ENCODE peak calls at places on chromosomes 7 and 10, in seven cellular contexts. One of them, this sample, is unnamed.

GRCh38 chr10:49056356-49056755 is 59.0 kb downstream of the VSTM4 start:
- DNase-seq in body of pancreas: no peak
- DNase-seq in testis: no peak
- DNase-seq in GM12891: no peak
- DNase-seq in uterus: no peak
- DNase-seq in NB4: no peak
- DNase-seq in heart left ventricle: no peak
- DNase-seq in this sample: no peak

GRCh38 chr10:70515035-70515702 is 36.6 kb downstream of the PALD1 start:
- DNase-seq in body of pancreas: no peak
- DNase-seq in testis: no peak
- DNase-seq in GM12891: no peak
- DNase-seq in uterus: no peak
- DNase-seq in NB4: no peak
- DNase-seq in heart left ventricle: peak
- DNase-seq in this sample: no peak

GRCh38 chr7:108124820-108125219 is 5.3 kb downstream of the LAMB4 start:
- DNase-seq in body of pancreas: no peak
- DNase-seq in testis: no peak
- DNase-seq in GM12891: no peak
- DNase-seq in uterus: no peak
- DNase-seq in NB4: no peak
- DNase-seq in heart left ventricle: no peak
- DNase-seq in this sample: no peak

GRCh38 chr10:132458595-132459251 is 61.7 kb downstream of the PWWP2B start:
- DNase-seq in body of pancreas: peak
- DNase-seq in testis: no peak
- DNase-seq in GM12891: peak
- DNase-seq in uterus: peak
- DNase-seq in NB4: peak
- DNase-seq in heart left ventricle: peak
- DNase-seq in this sample: peak

GRCh38 chr10:91901784-91902677 is 7.3 kb downstream of the FGFBP3 start:
- DNase-seq in body of pancreas: no peak
- DNase-seq in testis: no peak
- DNase-seq in GM12891: no peak
- DNase-seq in uterus: peak
- DNase-seq in NB4: peak
- DNase-seq in heart left ventricle: no peak
- DNase-seq in this sample: no peak

GRCh38 chr7:150481207-150481920 is 30.9 kb downstream of the GIMAP8 start:
- DNase-seq in body of pancreas: no peak
- DNase-seq in testis: no peak
- DNase-seq in GM12891: no peak
- DNase-seq in uterus: no peak
- DNase-seq in NB4: no peak
- DNase-seq in heart left ventricle: peak
- DNase-seq in this sample: no peak

GRCh38 chr7:140440593-140440992 is 36.7 kb downstream of the RAB19 start:
- DNase-seq in body of pancreas: no peak
- DNase-seq in testis: no peak
- DNase-seq in GM12891: no peak
- DNase-seq in uterus: no peak
- DNase-seq in NB4: no peak
- DNase-seq in heart left ventricle: no peak
- DNase-seq in this sample: no peak

GRCh38 chr7:128053023-128053422 is 21.8 kb upstream of the LRRC4 start:
- DNase-seq in body of pancreas: no peak
- DNase-seq in testis: no peak
- DNase-seq in GM12891: no peak
- DNase-seq in uterus: no peak
- DNase-seq in NB4: peak
- DNase-seq in heart left ventricle: no peak
- DNase-seq in this sample: no peak

GRCh38 chr7:28516390-28517145 is 104.2 kb downstream of the CREB5 start:
- DNase-seq in body of pancreas: no peak
- DNase-seq in testis: no peak
- DNase-seq in GM12891: no peak
- DNase-seq in uterus: no peak
- DNase-seq in NB4: no peak
- DNase-seq in heart left ventricle: no peak
- DNase-seq in this sample: no peak

GRCh38 chr7:99102809-99103690 is 40.9 kb downstream of the SMURF1 start:
- DNase-seq in body of pancreas: no peak
- DNase-seq in testis: no peak
- DNase-seq in GM12891: no peak
- DNase-seq in uterus: no peak
- DNase-seq in NB4: no peak
- DNase-seq in heart left ventricle: no peak
- DNase-seq in this sample: no peak

GRCh38 chr10:69963178-69963834 is 89.3 kb upstream of the MACROH2A2 start:
- DNase-seq in body of pancreas: no peak
- DNase-seq in testis: no peak
- DNase-seq in GM12891: no peak
- DNase-seq in uterus: no peak
- DNase-seq in NB4: no peak
- DNase-seq in heart left ventricle: no peak
- DNase-seq in this sample: no peak

GRCh38 chr7:11341285-11341944 is 367.7 kb downstream of the PHF14 start:
- DNase-seq in body of pancreas: no peak
- DNase-seq in testis: peak
- DNase-seq in GM12891: no peak
- DNase-seq in uterus: no peak
- DNase-seq in NB4: peak
- DNase-seq in heart left ventricle: no peak
- DNase-seq in this sample: peak

GRCh38 chr10:62183442-62183841 is 85.2 kb downstream of the RTKN2 start:
- DNase-seq in body of pancreas: no peak
- DNase-seq in testis: no peak
- DNase-seq in GM12891: peak
- DNase-seq in uterus: no peak
- DNase-seq in NB4: no peak
- DNase-seq in heart left ventricle: no peak
- DNase-seq in this sample: no peak

GRCh38 chr7:128842674-128843641 is 12.8 kb downstream of the FLNC start:
- DNase-seq in body of pancreas: no peak
- DNase-seq in testis: no peak
- DNase-seq in GM12891: no peak
- DNase-seq in uterus: no peak
- DNase-seq in NB4: no peak
- DNase-seq in heart left ventricle: peak
- DNase-seq in this sample: no peak

GRCh38 chr10:76492026-76492425 is 1060.6 kb downstream of the LRMDA start:
- DNase-seq in body of pancreas: no peak
- DNase-seq in testis: no peak
- DNase-seq in GM12891: no peak
- DNase-seq in uterus: no peak
- DNase-seq in NB4: no peak
- DNase-seq in heart left ventricle: no peak
- DNase-seq in this sample: no peak

GRCh38 chr7:45001138-45001694 is 1.2 kb downstream of the CCM2 start:
- DNase-seq in body of pancreas: peak
- DNase-seq in testis: peak
- DNase-seq in GM12891: no peak
- DNase-seq in uterus: no peak
- DNase-seq in NB4: peak
- DNase-seq in heart left ventricle: no peak
- DNase-seq in this sample: peak

GRCh38 chr7:45001826-45002225 is 1.8 kb downstream of the CCM2 start:
- DNase-seq in body of pancreas: no peak
- DNase-seq in testis: no peak
- DNase-seq in GM12891: no peak
- DNase-seq in uterus: no peak
- DNase-seq in NB4: peak
- DNase-seq in heart left ventricle: no peak
- DNase-seq in this sample: no peak

GRCh38 chr7:45000096-45001032 is at the start of gene CCM2:
- DNase-seq in body of pancreas: peak
- DNase-seq in testis: peak
- DNase-seq in GM12891: no peak
- DNase-seq in uterus: peak
- DNase-seq in NB4: peak
- DNase-seq in heart left ventricle: peak
- DNase-seq in this sample: no peak

GRCh38 chr7:44998153-44998871 is 1.7 kb upstream of the CCM2 start:
- DNase-seq in body of pancreas: no peak
- DNase-seq in testis: no peak
- DNase-seq in GM12891: no peak
- DNase-seq in uterus: no peak
- DNase-seq in NB4: peak
- DNase-seq in heart left ventricle: no peak
- DNase-seq in this sample: no peak

DNA sequence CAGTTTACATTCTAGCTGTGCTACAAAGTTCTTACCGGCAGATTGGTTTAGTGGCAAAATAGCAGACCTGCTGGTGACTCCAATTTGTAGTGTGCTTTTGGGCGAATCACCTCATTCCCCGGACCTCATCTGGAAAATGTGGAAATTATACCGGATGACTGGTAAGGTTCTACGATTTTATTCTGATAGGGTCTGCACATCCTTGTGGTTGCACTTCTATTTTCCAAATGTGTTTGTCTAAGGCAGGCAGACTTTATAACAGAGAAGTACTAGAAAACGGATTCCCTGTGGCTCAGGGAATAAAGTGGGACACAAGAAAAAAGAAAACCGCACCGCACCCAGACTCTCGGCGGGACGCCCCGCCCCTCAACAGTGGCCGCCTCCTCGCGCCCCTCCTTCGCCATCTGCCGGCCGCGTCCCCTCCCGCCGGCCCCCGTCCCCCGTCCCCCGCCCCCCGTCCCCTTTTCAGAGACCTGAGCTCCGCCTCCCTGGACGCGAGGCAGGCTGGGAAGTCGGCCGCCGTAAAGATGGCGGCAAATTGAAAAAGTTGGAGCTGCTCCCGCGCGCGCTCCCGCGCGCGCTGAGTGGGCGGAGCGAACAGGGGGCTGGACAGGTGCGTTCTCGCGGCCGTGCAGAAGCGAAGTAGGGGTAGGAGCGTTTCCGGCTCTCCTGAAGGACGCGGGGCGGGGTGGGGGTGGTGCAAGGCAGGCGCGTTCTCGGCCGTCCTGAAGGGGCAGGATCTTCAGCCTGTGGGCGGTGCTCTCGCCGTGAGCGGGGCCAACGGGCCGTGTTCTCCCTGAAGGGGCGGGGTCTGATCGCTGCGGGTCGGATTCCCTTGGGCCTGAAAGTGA is 531 bp upstream of the CCM2 start:
- DNase-seq in body of pancreas: peak
- DNase-seq in testis: peak
- DNase-seq in GM12891: peak
- DNase-seq in uterus: peak
- DNase-seq in NB4: peak
- DNase-seq in heart left ventricle: peak
- DNase-seq in this sample: peak
- TF ChIP-seq POLR2A in body of pancreas: peak
- TF ChIP-seq POLR2A in testis: no peak
- TF ChIP-seq POLR2A in GM12891: no peak
- TF ChIP-seq POLR2A in uterus: peak
- TF ChIP-seq POLR2A in NB4: peak
- TF ChIP-seq POLR2A in heart left ventricle: peak
- TF ChIP-seq POLR2A in this sample: peak

GRCh38 chr10:7722927-7723529 is 19.9 kb downstream of the ITIH2 start:
- DNase-seq in body of pancreas: no peak
- DNase-seq in testis: no peak
- DNase-seq in GM12891: no peak
- DNase-seq in uterus: no peak
- DNase-seq in NB4: no peak
- DNase-seq in heart left ventricle: no peak
- DNase-seq in this sample: no peak
- TF ChIP-seq POLR2A in body of pancreas: no peak
- TF ChIP-seq POLR2A in testis: no peak
- TF ChIP-seq POLR2A in GM12891: no peak
- TF ChIP-seq POLR2A in uterus: no peak
- TF ChIP-seq POLR2A in NB4: no peak
- TF ChIP-seq POLR2A in heart left ventricle: no peak
- TF ChIP-seq POLR2A in this sample: no peak

GRCh38 chr7:27199820-27200760 is at the start of gene HOXA13:
- DNase-seq in body of pancreas: no peak
- DNase-seq in testis: no peak
- DNase-seq in GM12891: no peak
- DNase-seq in uterus: no peak
- DNase-seq in NB4: peak
- DNase-seq in heart left ventricle: no peak
- DNase-seq in this sample: peak
- TF ChIP-seq POLR2A in body of pancreas: no peak
- TF ChIP-seq POLR2A in testis: no peak
- TF ChIP-seq POLR2A in GM12891: no peak
- TF ChIP-seq POLR2A in uterus: no peak
- TF ChIP-seq POLR2A in NB4: peak
- TF ChIP-seq POLR2A in heart left ventricle: no peak
- TF ChIP-seq POLR2A in this sample: no peak

GRCh38 chr7:52006674-52007073 is 690.1 kb upstream of the COBL start:
- DNase-seq in body of pancreas: no peak
- DNase-seq in testis: no peak
- DNase-seq in GM12891: no peak
- DNase-seq in uterus: no peak
- DNase-seq in NB4: no peak
- DNase-seq in heart left ventricle: no peak
- DNase-seq in this sample: no peak
- TF ChIP-seq POLR2A in body of pancreas: no peak
- TF ChIP-seq POLR2A in testis: no peak
- TF ChIP-seq POLR2A in GM12891: no peak
- TF ChIP-seq POLR2A in uterus: no peak
- TF ChIP-seq POLR2A in NB4: no peak
- TF ChIP-seq POLR2A in heart left ventricle: no peak
- TF ChIP-seq POLR2A in this sample: no peak

DNA sequence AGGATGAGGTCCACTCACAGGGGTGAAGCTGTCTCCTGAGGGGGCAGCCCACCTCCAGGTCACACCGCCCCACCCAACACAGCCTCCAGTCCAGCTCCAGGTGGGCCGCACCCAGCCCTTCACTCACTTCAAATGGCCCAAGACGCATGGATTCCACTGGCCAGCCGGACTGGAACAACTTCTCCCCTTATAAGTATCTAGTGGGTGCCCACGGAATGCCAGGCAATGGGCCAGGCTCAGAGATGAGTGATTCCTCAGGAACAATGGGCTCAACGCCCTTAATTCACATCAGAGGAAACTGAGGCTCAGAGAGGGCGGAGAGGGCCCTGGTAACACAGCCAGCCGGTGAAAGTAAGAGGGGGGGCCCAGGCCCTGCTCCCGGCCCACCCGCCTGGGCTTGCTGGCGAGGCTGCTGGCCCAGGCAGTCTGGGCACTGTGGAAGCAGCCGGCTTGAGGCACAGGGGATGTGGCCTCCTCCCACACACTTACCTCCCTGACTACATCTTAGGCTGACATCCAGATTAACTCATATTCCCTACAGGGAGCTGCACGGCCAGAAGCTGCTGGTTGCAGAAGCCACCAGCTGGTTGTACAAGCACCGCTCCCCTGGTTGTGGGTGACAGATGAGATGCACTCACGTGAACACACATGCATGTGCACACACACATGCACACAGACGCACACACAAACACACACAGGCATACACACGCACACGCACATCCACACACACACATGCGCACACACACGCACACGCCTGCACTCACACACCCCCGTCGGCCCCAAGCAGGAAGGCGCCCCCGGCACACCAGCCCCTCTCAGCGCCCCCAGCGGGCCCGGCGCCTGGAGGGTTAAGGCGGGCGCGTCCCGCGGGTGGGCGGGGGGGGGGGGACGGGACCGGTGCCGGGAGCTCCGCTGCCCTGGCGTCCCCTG is 1.0 kb upstream of the FAM20C start:
- DNase-seq in body of pancreas: peak
- DNase-seq in testis: peak
- DNase-seq in GM12891: no peak
- DNase-seq in uterus: peak
- DNase-seq in NB4: peak
- DNase-seq in heart left ventricle: peak
- DNase-seq in this sample: no peak
- TF ChIP-seq POLR2A in body of pancreas: no peak
- TF ChIP-seq POLR2A in testis: no peak
- TF ChIP-seq POLR2A in GM12891: no peak
- TF ChIP-seq POLR2A in uterus: peak
- TF ChIP-seq POLR2A in NB4: no peak
- TF ChIP-seq POLR2A in heart left ventricle: no peak
- TF ChIP-seq POLR2A in this sample: no peak